ENCODE peak calls at places on chromosomes 16 and 17, in seven cellular contexts. X, B, C, P, Z, R and U are unnamed samples.

GRCh38 chr17:45790296-45790922 is 6.3 kb downstream of the CRHR1 start:
- DNase-seq in X (no peak), B (peak; percentile 10), C (no peak), P (no peak), Z (no peak), R (no peak), U (no peak)

GRCh38 chr17:63984651-63985386 is 12.1 kb upstream of the SCN4A start:
- DNase-seq in X (peak; percentile 70), B (peak; percentile 50), C (peak; percentile 69), P (peak; percentile 84), Z (peak; percentile 57), R (peak; percentile 41), U (peak; percentile 86)

GRCh38 chr17:17935321-17936271 is 36.6 kb downstream of the TOM1L2 start:
- DNase-seq in X (peak; percentile 83), B (peak; percentile 65), C (no peak), P (peak; percentile 83), Z (no peak), R (peak; percentile 42), U (peak; percentile 73)

GRCh38 chr16:53944026-53944425 is 240.1 kb downstream of the FTO start:
- DNase-seq in X (no peak), B (no peak), C (no peak), P (no peak), Z (no peak), R (no peak), U (no peak)

GRCh38 chr17:21278304-21279197 is 6.0 kb upstream of the MAP2K3 start:
- DNase-seq in X (peak; percentile 30), B (peak; percentile 47), C (no peak), P (peak; percentile 89), Z (no peak), R (no peak), U (no peak)

GRCh38 chr17:49381793-49382192 is 19.7 kb upstream of the ZNF652 start:
- DNase-seq in X (no peak), B (no peak), C (no peak), P (no peak), Z (no peak), R (no peak), U (no peak)

GRCh38 chr17:74852237-74853047 is 7.2 kb downstream of the GRIN2C start:
- DNase-seq in X (no peak), B (peak; percentile 22), C (no peak), P (no peak), Z (no peak), R (no peak), U (no peak)

GRCh38 chr17:49980703-49981197 is 11.8 kb downstream of the DLX4 start:
- DNase-seq in X (no peak), B (no peak), C (no peak), P (no peak), Z (no peak), R (no peak), U (no peak)

GRCh38 chr17:72185571-72185970 is 64.8 kb downstream of the SOX9 start:
- DNase-seq in X (no peak), B (no peak), C (peak; percentile 68), P (no peak), Z (no peak), R (no peak), U (no peak)

GRCh38 chr16:57064995-57065394 is 27.4 kb upstream of the CPNE2 start:
- DNase-seq in X (no peak), B (no peak), C (no peak), P (no peak), Z (no peak), R (no peak), U (no peak)

GRCh38 chr17:74780443-74781238 is 4.5 kb upstream of the NAT9 start:
- DNase-seq in X (peak; percentile 69), B (no peak), C (no peak), P (no peak), Z (no peak), R (peak; percentile 76), U (no peak)

GRCh38 chr16:15493416-15494181 is 59.2 kb downstream of the BMERB1 start:
- DNase-seq in X (no peak), B (no peak), C (no peak), P (no peak), Z (no peak), R (no peak), U (no peak)

GRCh38 chr17:40086150-40087044 is 14.0 kb downstream of the NR1D1 start:
- DNase-seq in X (peak; percentile 62), B (peak; percentile 64), C (no peak), P (no peak), Z (peak; percentile 74), R (peak; percentile 70), U (no peak)

GRCh38 chr17:65287040-65287439 is 149.9 kb downstream of the RGS9 start:
- DNase-seq in X (no peak), B (no peak), C (no peak), P (no peak), Z (no peak), R (no peak), U (no peak)

GRCh38 chr17:75093543-75094158 is 5.9 kb downstream of the SLC16A5 start:
- DNase-seq in X (no peak), B (no peak), C (no peak), P (no peak), Z (no peak), R (peak; percentile 42), U (no peak)

GRCh38 chr17:2853111-2853721 is 57.0 kb downstream of the RAP1GAP2 start:
- DNase-seq in X (peak; percentile 37), B (peak; percentile 62), C (peak; percentile 72), P (peak; percentile 70), Z (peak; percentile 45), R (peak; percentile 63), U (peak; percentile 89)

GRCh38 chr17:75159196-75160031 is 5.1 kb upstream of the JPT1 start:
- DNase-seq in X (no peak), B (no peak), C (no peak), P (peak; percentile 16), Z (no peak), R (peak; percentile 73), U (peak; percentile 24)

GRCh38 chr16:34803683-34804416 is 1344.4 kb downstream of the TP53TG3F start:
- DNase-seq in X (no peak), B (no peak), C (no peak), P (peak; percentile 43), Z (no peak), R (no peak), U (no peak)

GRCh38 chr17:72122668-72123495 is 2.1 kb downstream of the SOX9 start:
- DNase-seq in X (no peak), B (peak; percentile 23), C (no peak), P (no peak), Z (no peak), R (no peak), U (peak; percentile 55)

GRCh38 chr16:72042157-72042660 is 12.1 kb upstream of the HP start:
- DNase-seq in X (no peak), B (peak; percentile 83), C (no peak), P (no peak), Z (no peak), R (no peak), U (no peak)

GRCh38 chr17:21460358-21460757 is 84.2 kb downstream of the KCNJ12 start:
- DNase-seq in X (no peak), B (no peak), C (no peak), P (no peak), Z (no peak), R (no peak), U (no peak)

GRCh38 chr17:47941246-47941997 is at the start of gene PNPO:
- DNase-seq in X (peak; percentile 98), B (peak; percentile 98), C (peak; percentile 96), P (peak; percentile 97), Z (peak; percentile 90), R (peak; percentile 99), U (peak; percentile 97)

DNA sequence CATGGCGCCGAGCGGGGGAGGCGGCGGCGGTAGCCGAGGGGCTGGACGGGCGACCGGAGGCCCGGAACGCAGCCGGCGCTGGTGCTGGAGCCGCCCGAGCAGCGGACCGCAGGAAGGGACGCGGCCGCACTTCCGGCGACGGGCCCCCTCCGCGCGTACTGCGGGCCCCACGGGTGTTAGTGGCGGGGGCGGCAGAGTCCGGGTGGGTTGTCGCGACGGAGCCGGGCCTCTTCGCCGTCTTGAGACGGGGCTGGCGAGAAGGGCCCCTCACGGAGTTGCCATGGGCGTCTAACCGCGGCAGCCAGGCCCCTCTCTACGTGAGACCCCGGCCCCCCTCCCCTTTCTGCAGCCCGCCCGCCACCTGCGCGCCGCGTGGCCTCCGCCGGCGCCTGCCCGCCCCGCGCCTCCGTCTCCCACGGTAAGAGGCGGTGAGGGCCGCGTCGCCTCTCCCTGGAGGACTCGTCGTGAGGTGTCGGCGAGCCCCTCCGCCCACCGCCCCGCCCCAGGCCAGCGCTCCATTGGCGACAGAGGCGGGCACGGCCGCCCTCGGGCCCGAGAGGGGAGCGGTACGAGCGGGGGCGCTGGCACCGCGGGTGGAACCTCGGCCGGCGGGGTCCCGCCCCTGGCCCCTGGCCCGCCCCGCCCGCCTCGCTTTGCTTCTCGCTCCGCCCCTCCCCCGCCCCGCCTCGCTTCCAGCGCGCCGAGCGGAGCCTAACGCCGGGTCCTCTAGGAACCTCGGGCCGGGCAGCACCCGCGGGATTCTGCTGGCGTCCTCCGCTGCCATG is at the start of the genes VPS9D1 and ZNF276:
- DNase-seq in X (peak; percentile 92), B (peak; percentile 85), C (peak; percentile 89), P (peak; percentile 86), Z (peak; percentile 87), R (peak; percentile 85), U (peak; percentile 70)
- TF ChIP-seq POLR2A in X (peak; percentile 69), B (peak; percentile 50), C (peak; percentile 49), P (no peak), Z (no peak), R (peak; percentile 58), U (peak; percentile 51)

GRCh38 chr17:82228842-82229685 is at the start of gene SLC16A3:
- DNase-seq in X (peak; percentile 85), B (no peak), C (peak; percentile 76), P (peak; percentile 78), Z (no peak), R (peak; percentile 66), U (no peak)
- TF ChIP-seq POLR2A in X (peak; percentile 94), B (peak; percentile 7), C (peak; percentile 85), P (no peak), Z (peak; percentile 21), R (peak; percentile 93), U (peak; percentile 99)

GRCh38 chr16:81537721-81538561 is 93.3 kb downstream of the CMIP start:
- DNase-seq in X (peak; percentile 57), B (no peak), C (no peak), P (no peak), Z (no peak), R (no peak), U (no peak)
- TF ChIP-seq POLR2A in X (no peak), B (no peak), C (no peak), P (no peak), Z (no peak), R (no peak), U (no peak)

DNA sequence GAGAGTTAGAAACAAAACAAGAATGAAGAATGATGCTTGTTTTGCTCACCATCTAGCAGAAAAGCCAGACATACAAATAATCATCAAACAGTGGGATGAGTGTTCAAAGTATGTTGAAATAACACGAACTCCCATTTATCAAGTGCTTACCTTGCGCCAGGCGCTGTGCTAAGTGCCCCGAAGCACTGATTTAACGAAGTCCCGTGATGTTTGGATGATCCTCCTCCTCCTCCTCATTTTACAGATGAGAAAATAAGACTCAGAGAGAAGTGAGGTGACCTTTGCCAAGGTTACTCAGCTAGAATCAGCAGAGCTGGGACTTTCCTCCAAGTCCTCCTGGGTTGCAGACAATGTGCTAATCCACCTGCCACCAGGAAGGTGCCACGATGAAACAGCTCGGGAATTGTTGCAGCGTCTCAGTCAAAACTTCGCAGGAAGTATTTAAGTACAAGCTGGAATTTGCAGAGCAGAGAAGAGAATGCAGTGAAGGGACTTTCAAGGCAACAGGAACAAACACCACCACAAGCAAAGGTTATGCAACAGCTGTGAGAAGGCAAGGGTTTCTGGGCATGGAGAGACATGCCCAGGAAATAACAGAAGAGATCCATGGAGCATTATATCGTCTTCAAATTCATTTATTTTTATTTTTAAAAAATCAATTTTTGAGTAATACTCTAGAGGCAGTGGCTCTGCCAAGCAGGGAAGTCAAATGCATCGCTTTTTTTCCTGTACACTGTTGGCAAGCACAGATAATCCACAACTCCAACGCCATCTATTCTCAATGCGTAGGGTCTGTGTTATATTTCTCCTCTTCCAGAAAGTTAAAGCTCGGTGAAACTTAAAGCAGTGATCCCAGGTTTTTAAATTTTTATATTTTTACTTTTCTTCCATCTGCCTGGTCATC is 11.1 kb downstream of the PRCD start:
- DNase-seq in X (peak; percentile 69), B (peak; percentile 38), C (no peak), P (no peak), Z (no peak), R (peak; percentile 75), U (no peak)
- TF ChIP-seq POLR2A in X (no peak), B (peak; percentile 13), C (no peak), P (no peak), Z (no peak), R (no peak), U (no peak)